ENCODE peak calls at places on chromosome 9, in five cellular contexts. One of them, this sample, is unnamed.

GRCh38 chr9:35526087-35526801 is 36.3 kb downstream of the RUSC2 start:
- DNase-seq in hypothalamus: no peak
- DNase-seq in GM23338: no peak
- DNase-seq in stimulated activated CD4-positive, alpha-beta T cell treated with anti-CD3 and anti-CD28 coated beads, Interleukin-4, amount 100 ng/mL, for 1 hour: no peak
- DNase-seq in right cardiac atrium: no peak
- DNase-seq in this sample: no peak

GRCh38 chr9:91163773-91164471 is 197.8 kb downstream of the AUH start:
- DNase-seq in hypothalamus: no peak
- DNase-seq in GM23338: no peak
- DNase-seq in stimulated activated CD4-positive, alpha-beta T cell treated with anti-CD3 and anti-CD28 coated beads, Interleukin-4, amount 100 ng/mL, for 1 hour: no peak
- DNase-seq in right cardiac atrium: no peak
- DNase-seq in this sample: no peak

GRCh38 chr9:122221223-122221811 is 7.4 kb downstream of the LHX6 start:
- DNase-seq in hypothalamus: no peak
- DNase-seq in GM23338: peak; percentile 87
- DNase-seq in stimulated activated CD4-positive, alpha-beta T cell treated with anti-CD3 and anti-CD28 coated beads, Interleukin-4, amount 100 ng/mL, for 1 hour: no peak
- DNase-seq in right cardiac atrium: no peak
- DNase-seq in this sample: no peak

GRCh38 chr9:114069476-114070187 is 8.5 kb downstream of the AMBP start:
- DNase-seq in hypothalamus: no peak
- DNase-seq in GM23338: no peak
- DNase-seq in stimulated activated CD4-positive, alpha-beta T cell treated with anti-CD3 and anti-CD28 coated beads, Interleukin-4, amount 100 ng/mL, for 1 hour: no peak
- DNase-seq in right cardiac atrium: no peak
- DNase-seq in this sample: no peak

GRCh38 chr9:137280478-137281344 is 3.2 kb downstream of the TOR4A start:
- DNase-seq in hypothalamus: no peak
- DNase-seq in GM23338: peak; percentile 77
- DNase-seq in stimulated activated CD4-positive, alpha-beta T cell treated with anti-CD3 and anti-CD28 coated beads, Interleukin-4, amount 100 ng/mL, for 1 hour: no peak
- DNase-seq in right cardiac atrium: no peak
- DNase-seq in this sample: peak; percentile 30

GRCh38 chr9:119588874-119589560 is 219.8 kb upstream of the BRINP1 start:
- DNase-seq in hypothalamus: no peak
- DNase-seq in GM23338: no peak
- DNase-seq in stimulated activated CD4-positive, alpha-beta T cell treated with anti-CD3 and anti-CD28 coated beads, Interleukin-4, amount 100 ng/mL, for 1 hour: no peak
- DNase-seq in right cardiac atrium: no peak
- DNase-seq in this sample: no peak

GRCh38 chr9:8961186-8961666 is 1161.6 kb upstream of the DMAC1 start:
- DNase-seq in hypothalamus: no peak
- DNase-seq in GM23338: no peak
- DNase-seq in stimulated activated CD4-positive, alpha-beta T cell treated with anti-CD3 and anti-CD28 coated beads, Interleukin-4, amount 100 ng/mL, for 1 hour: no peak
- DNase-seq in right cardiac atrium: peak; percentile 18
- DNase-seq in this sample: peak; percentile 65

GRCh38 chr9:70136632-70137031 is 93.0 kb downstream of the MAMDC2 start:
- DNase-seq in hypothalamus: no peak
- DNase-seq in GM23338: no peak
- DNase-seq in stimulated activated CD4-positive, alpha-beta T cell treated with anti-CD3 and anti-CD28 coated beads, Interleukin-4, amount 100 ng/mL, for 1 hour: no peak
- DNase-seq in right cardiac atrium: no peak
- DNase-seq in this sample: no peak

GRCh38 chr9:19375536-19375935 is 4.5 kb downstream of the RPS6 start:
- DNase-seq in hypothalamus: no peak
- DNase-seq in GM23338: no peak
- DNase-seq in stimulated activated CD4-positive, alpha-beta T cell treated with anti-CD3 and anti-CD28 coated beads, Interleukin-4, amount 100 ng/mL, for 1 hour: no peak
- DNase-seq in right cardiac atrium: no peak
- DNase-seq in this sample: no peak

GRCh38 chr9:89788457-89788856 is 183.6 kb downstream of the GADD45G start:
- DNase-seq in hypothalamus: no peak
- DNase-seq in GM23338: no peak
- DNase-seq in stimulated activated CD4-positive, alpha-beta T cell treated with anti-CD3 and anti-CD28 coated beads, Interleukin-4, amount 100 ng/mL, for 1 hour: no peak
- DNase-seq in right cardiac atrium: no peak
- DNase-seq in this sample: no peak

GRCh38 chr9:33127881-33128280 is 39.3 kb downstream of the B4GALT1 start:
- DNase-seq in hypothalamus: no peak
- DNase-seq in GM23338: no peak
- DNase-seq in stimulated activated CD4-positive, alpha-beta T cell treated with anti-CD3 and anti-CD28 coated beads, Interleukin-4, amount 100 ng/mL, for 1 hour: no peak
- DNase-seq in right cardiac atrium: no peak
- DNase-seq in this sample: no peak

GRCh38 chr9:2242778-2243395 is 227.7 kb downstream of the SMARCA2 start:
- DNase-seq in hypothalamus: no peak
- DNase-seq in GM23338: peak; percentile 48
- DNase-seq in stimulated activated CD4-positive, alpha-beta T cell treated with anti-CD3 and anti-CD28 coated beads, Interleukin-4, amount 100 ng/mL, for 1 hour: no peak
- DNase-seq in right cardiac atrium: peak; percentile 40
- DNase-seq in this sample: no peak

GRCh38 chr9:126569036-126569435 is 44.7 kb upstream of the LMX1B start:
- DNase-seq in hypothalamus: no peak
- DNase-seq in GM23338: no peak
- DNase-seq in stimulated activated CD4-positive, alpha-beta T cell treated with anti-CD3 and anti-CD28 coated beads, Interleukin-4, amount 100 ng/mL, for 1 hour: no peak
- DNase-seq in right cardiac atrium: no peak
- DNase-seq in this sample: no peak

GRCh38 chr9:122835313-122835731 is 6.9 kb upstream of the PDCL start:
- DNase-seq in hypothalamus: no peak
- DNase-seq in GM23338: peak; percentile 50
- DNase-seq in stimulated activated CD4-positive, alpha-beta T cell treated with anti-CD3 and anti-CD28 coated beads, Interleukin-4, amount 100 ng/mL, for 1 hour: peak; percentile 13
- DNase-seq in right cardiac atrium: no peak
- DNase-seq in this sample: no peak

GRCh38 chr9:97759611-97760288 is 62.6 kb upstream of the XPA start:
- DNase-seq in hypothalamus: no peak
- DNase-seq in GM23338: no peak
- DNase-seq in stimulated activated CD4-positive, alpha-beta T cell treated with anti-CD3 and anti-CD28 coated beads, Interleukin-4, amount 100 ng/mL, for 1 hour: no peak
- DNase-seq in right cardiac atrium: peak; percentile 69
- DNase-seq in this sample: no peak

GRCh38 chr9:120353501-120353900 is 226.5 kb downstream of the CDK5RAP2 start:
- DNase-seq in hypothalamus: no peak
- DNase-seq in GM23338: no peak
- DNase-seq in stimulated activated CD4-positive, alpha-beta T cell treated with anti-CD3 and anti-CD28 coated beads, Interleukin-4, amount 100 ng/mL, for 1 hour: no peak
- DNase-seq in right cardiac atrium: no peak
- DNase-seq in this sample: no peak

GRCh38 chr9:72586388-72587160 is 65.2 kb downstream of the TMC1 start:
- DNase-seq in hypothalamus: no peak
- DNase-seq in GM23338: no peak
- DNase-seq in stimulated activated CD4-positive, alpha-beta T cell treated with anti-CD3 and anti-CD28 coated beads, Interleukin-4, amount 100 ng/mL, for 1 hour: no peak
- DNase-seq in right cardiac atrium: no peak
- DNase-seq in this sample: no peak

GRCh38 chr9:78507008-78507407 is 210.1 kb downstream of the PSAT1 start:
- DNase-seq in hypothalamus: no peak
- DNase-seq in GM23338: no peak
- DNase-seq in stimulated activated CD4-positive, alpha-beta T cell treated with anti-CD3 and anti-CD28 coated beads, Interleukin-4, amount 100 ng/mL, for 1 hour: no peak
- DNase-seq in right cardiac atrium: no peak
- DNase-seq in this sample: no peak

GRCh38 chr9:133505901-133506652 is 18.7 kb downstream of the MYMK start:
- DNase-seq in hypothalamus: no peak
- DNase-seq in GM23338: no peak
- DNase-seq in stimulated activated CD4-positive, alpha-beta T cell treated with anti-CD3 and anti-CD28 coated beads, Interleukin-4, amount 100 ng/mL, for 1 hour: no peak
- DNase-seq in right cardiac atrium: peak; percentile 97
- DNase-seq in this sample: peak; percentile 90

GRCh38 chr9:35521708-35522107 is 31.8 kb downstream of the RUSC2 start:
- DNase-seq in hypothalamus: no peak
- DNase-seq in GM23338: no peak
- DNase-seq in stimulated activated CD4-positive, alpha-beta T cell treated with anti-CD3 and anti-CD28 coated beads, Interleukin-4, amount 100 ng/mL, for 1 hour: no peak
- DNase-seq in right cardiac atrium: no peak
- DNase-seq in this sample: peak; percentile 48